ENCODE peak calls at places on chromosomes 6 and 20, in five cellular contexts. J is ureter, K is hippocampal formation, I is cardiac muscle cell, G is activated T-helper 1 cell treated with Interleukin-2 at 50 U/mL for 16 hours. D is an unnamed sample.
A peak's percentile ranks its signal among the peaks of the same experiment; 100 is the strongest.

GRCh38 chr20:46739441-46740213 is 30.2 kb downstream of the SLC2A10 start:
- DNase-seq in J (peak; percentile 57), K (no peak), I (no peak), G (no peak), D (peak; percentile 16)

GRCh38 chr20:51496964-51497363 is 45.6 kb downstream of the NFATC2 start:
- DNase-seq in J (no peak), K (no peak), I (no peak), G (no peak), D (no peak)

GRCh38 chr6:15473741-15474161 is 189.1 kb downstream of the DTNBP1 start:
- DNase-seq in J (no peak), K (no peak), I (no peak), G (no peak), D (peak; percentile 92)

GRCh38 chr6:16764188-16764950 is 3.1 kb upstream of the ATXN1 start:
- DNase-seq in J (no peak), K (no peak), I (peak; percentile 53), G (no peak), D (peak; percentile 74)

GRCh38 chr6:116422238-116422637 is 38.9 kb upstream of the CALHM6 start:
- DNase-seq in J (no peak), K (no peak), I (no peak), G (no peak), D (no peak)

GRCh38 chr20:62359491-62360121 is 7.5 kb downstream of the LAMA5 start:
- DNase-seq in J (no peak), K (no peak), I (no peak), G (no peak), D (no peak)

GRCh38 chr20:15061061-15061430 is 723.6 kb upstream of the FLRT3 start:
- DNase-seq in J (no peak), K (no peak), I (no peak), G (no peak), D (no peak)

GRCh38 chr6:86142326-86142725 is 499.6 kb upstream of the SYNCRIP start:
- DNase-seq in J (no peak), K (no peak), I (no peak), G (no peak), D (no peak)

GRCh38 chr6:135423649-135424128 is 73.9 kb downstream of the AHI1 start:
- DNase-seq in J (no peak), K (no peak), I (peak; percentile 64), G (no peak), D (peak; percentile 56)